ENCODE peak calls at places on chromosome 11, in ten cellular contexts. A is NB4, T is sigmoid colon, B is tibial nerve, G is upper lobe of left lung, I is uterus, H is ovary, Z is A549, F is endothelial cell of umbilical vein, R is right lobe of liver. M is an unnamed sample.
A peak's percentile ranks its signal among the peaks of the same experiment; 100 is the strongest.

GRCh38 chr11:60860943-60861342 is 5.2 kb upstream of the PTGDR2 start:
- DNase-seq in T (peak; percentile 42), G (no peak), H (no peak), F (no peak), Z (no peak), A (no peak), I (no peak), B (no peak), R (no peak), M (peak; percentile 18)

GRCh38 chr11:124644426-124645280 is 22.0 kb downstream of the TBRG1 start:
- DNase-seq in H (peak; percentile 19), R (peak; percentile 50), F (peak; percentile 87), A (peak; percentile 67), Z (peak; percentile 51), T (peak; percentile 75), I (peak; percentile 53), B (peak; percentile 25), G (no peak), M (peak; percentile 66)

GRCh38 chr11:134224710-134225662 is 515 bp downstream of the VPS26B start:
- DNase-seq in A (peak; percentile 88), G (peak; percentile 93), H (peak; percentile 20), T (peak; percentile 79), F (peak; percentile 25), I (peak; percentile 29), B (no peak), Z (peak; percentile 7), R (peak; percentile 93), M (peak; percentile 83)

GRCh38 chr11:120205596-120206161 is 5.2 kb upstream of the OAF start:
- DNase-seq in T (no peak), F (no peak), B (no peak), H (no peak), Z (no peak), A (peak; percentile 72), G (no peak), R (no peak), I (no peak), M (peak; percentile 72)

GRCh38 chr11:134701564-134702165 is 289.6 kb upstream of the B3GAT1 start:
- DNase-seq in Z (no peak), A (no peak), T (no peak), F (no peak), B (no peak), G (peak; percentile 54), I (no peak), H (no peak), R (no peak), M (no peak)

GRCh38 chr11:250740-251299 is 14.0 kb downstream of the PSMD13 start:
- DNase-seq in G (no peak), F (peak; percentile 61), I (no peak), H (no peak), T (peak; percentile 72), B (peak; percentile 70), A (peak; percentile 72), R (no peak), Z (peak; percentile 30), M (peak; percentile 76)

GRCh38 chr11:31480930-31481329 is 28.5 kb downstream of the IMMP1L start:
- DNase-seq in I (no peak), T (no peak), Z (no peak), F (no peak), B (no peak), H (no peak), A (no peak), G (no peak), R (no peak), M (no peak)

GRCh38 chr11:60428517-60428916 is 855 bp upstream of the MS4A5 start:
- DNase-seq in F (no peak), G (no peak), H (no peak), B (no peak), Z (no peak), T (no peak), R (no peak), A (peak; percentile 7), I (no peak), M (no peak)

GRCh38 chr11:66022401-66023185 is 3.7 kb downstream of the CATSPER1 start:
- DNase-seq in F (peak; percentile 67), Z (peak; percentile 82), G (peak; percentile 97), H (peak; percentile 50), R (peak; percentile 68), I (peak; percentile 44), B (peak; percentile 69), T (peak; percentile 80), A (peak; percentile 79), M (peak; percentile 70)

GRCh38 chr11:68498903-68499883 is 38.6 kb downstream of the PPP6R3 start:
- DNase-seq in A (no peak), T (no peak), F (no peak), Z (no peak), H (no peak), B (no peak), R (no peak), G (no peak), I (no peak), M (no peak)

GRCh38 chr11:71266114-71266833 is 13.9 kb upstream of the SHANK2 start:
- DNase-seq in T (peak; percentile 49), B (no peak), F (no peak), H (no peak), R (peak; percentile 29), I (no peak), Z (no peak), A (no peak), G (peak; percentile 3), M (no peak)

GRCh38 chr11:45997599-45997998 is 75.1 kb downstream of the LARGE2 start:
- DNase-seq in F (no peak), Z (no peak), T (no peak), G (no peak), B (no peak), I (no peak), A (no peak), R (no peak), H (no peak), M (no peak)
- TF ChIP-seq POLR2A in F (no peak), Z (no peak), T (no peak), G (no peak), B (no peak), I (no peak), A (no peak), R (no peak), H (no peak), M (no peak)

DNA sequence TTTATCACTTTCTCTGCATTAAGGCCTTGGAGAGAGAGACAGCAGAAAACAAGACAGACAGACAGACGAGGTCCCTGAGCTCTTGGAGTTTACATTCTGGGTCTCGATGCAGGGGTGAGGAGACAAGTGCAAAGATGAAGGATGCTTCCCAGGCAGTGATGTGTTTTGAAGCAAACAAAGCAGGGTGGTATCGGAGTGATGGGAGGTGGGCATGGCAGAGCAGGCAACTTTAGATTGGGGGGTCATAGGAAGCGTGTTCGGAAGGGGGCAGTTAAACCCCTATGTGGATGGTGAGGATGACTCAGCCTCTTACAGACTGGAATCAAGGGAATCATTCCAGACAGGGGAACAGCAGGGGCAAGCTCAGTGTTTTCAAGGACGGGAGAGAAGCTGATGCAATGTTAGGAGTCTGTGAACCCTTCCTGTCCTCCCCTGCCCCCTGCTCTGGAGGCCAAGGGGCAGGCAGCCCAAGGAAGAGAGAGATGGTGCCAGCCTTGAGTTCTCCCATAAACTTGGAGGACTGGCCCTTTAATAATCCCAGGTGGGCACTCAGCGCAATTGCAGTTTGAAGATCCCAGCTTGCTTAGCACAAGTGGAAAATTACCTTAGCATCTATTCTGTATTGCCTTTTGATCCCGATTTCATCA is 180.2 kb downstream of the CHST1 start:
- DNase-seq in G (no peak), B (no peak), R (no peak), H (no peak), T (peak; percentile 28), F (no peak), I (no peak), Z (peak; percentile 14), A (no peak), M (no peak)
- TF ChIP-seq CTCF in G (no peak), B (no peak), R (no peak), H (no peak), T (no peak), F (no peak), I (no peak), Z (no peak), A (no peak), M (no peak)

GRCh38 chr11:19201737-19202605 is at the start of gene CSRP3:
- DNase-seq in T (no peak), B (no peak), R (no peak), G (no peak), H (no peak), I (no peak), F (no peak), Z (no peak), A (no peak), M (no peak)
- TF ChIP-seq POLR2A in T (no peak), B (no peak), R (no peak), G (no peak), H (no peak), I (no peak), F (no peak), Z (no peak), A (no peak), M (no peak)

GRCh38 chr11:107006076-107006833 is 12.0 kb downstream of the GUCY1A2 start:
- DNase-seq in R (no peak), H (no peak), A (no peak), B (no peak), G (no peak), T (no peak), F (no peak), Z (no peak), I (no peak), M (no peak)

GRCh38 chr11:107011977-107012376 is 6.3 kb downstream of the GUCY1A2 start:
- DNase-seq in Z (no peak), G (no peak), R (no peak), T (no peak), F (no peak), B (no peak), I (no peak), H (no peak), A (no peak), M (no peak)

GRCh38 chr11:107014871-107015270 is 3.4 kb downstream of the GUCY1A2 start:
- DNase-seq in H (no peak), Z (no peak), F (no peak), I (no peak), G (no peak), B (no peak), R (no peak), T (no peak), A (no peak), M (no peak)

DNA sequence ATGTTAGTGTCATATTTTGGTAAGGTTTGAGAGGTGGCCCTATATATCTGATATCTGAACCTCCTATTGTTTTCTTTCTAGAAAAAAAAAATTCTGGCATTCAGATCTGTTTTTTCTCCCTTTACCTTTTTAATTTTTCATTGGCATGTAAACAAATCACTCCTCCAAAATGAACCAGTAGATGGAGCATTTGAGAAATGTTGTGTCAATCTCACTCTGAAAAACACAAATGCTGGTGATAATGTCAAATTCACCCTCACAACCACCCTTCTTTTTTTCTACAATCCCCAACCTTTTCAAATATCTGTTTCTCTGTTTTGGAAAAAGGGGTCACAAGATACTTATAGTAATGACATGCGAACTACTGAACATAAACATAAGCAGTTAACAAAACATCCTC is 9.1 kb downstream of the GUCY1A2 start:
- DNase-seq in G (no peak), T (no peak), A (no peak), Z (no peak), I (no peak), H (no peak), B (no peak), R (no peak), F (no peak), M (no peak)
- TF ChIP-seq CTCF in G (no peak), T (no peak), A (no peak), Z (no peak), I (no peak), H (no peak), B (no peak), R (no peak), F (no peak), M (no peak)

DNA sequence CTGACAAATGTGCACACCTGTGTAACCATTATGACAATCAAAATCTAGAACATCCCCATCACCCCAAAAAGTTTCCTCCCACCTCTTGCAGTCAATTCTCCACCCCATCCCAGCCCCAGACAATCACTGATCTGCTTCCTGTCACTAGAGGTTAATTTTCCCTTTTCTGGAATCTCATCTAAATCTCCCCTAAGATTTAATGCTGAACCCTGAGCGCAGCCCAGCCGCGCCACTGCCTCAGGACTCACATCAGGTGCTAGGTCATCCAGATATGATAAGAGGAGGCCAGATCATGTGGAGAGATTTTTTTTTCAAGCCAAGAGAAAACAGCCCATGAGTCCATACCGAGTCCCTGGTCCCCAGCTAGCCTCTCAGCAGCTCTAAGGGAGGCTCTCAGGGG is 4.3 kb upstream of the TMPRSS13 start:
- DNase-seq in R (peak; percentile 11), A (no peak), I (no peak), H (no peak), B (no peak), Z (no peak), T (no peak), G (no peak), F (no peak), M (peak; percentile 0)
- TF ChIP-seq POLR2A in R (no peak), A (no peak), I (no peak), H (no peak), B (no peak), Z (no peak), T (no peak), G (no peak), F (no peak), M (no peak)